ENCODE peak calls at places on chromosome 17, in eight cellular contexts. H is fibroblast of lung, A is PC-9, D is body of pancreas, F is IMR-90, V is aorta, M is heart right ventricle, E is uterus. C is an unnamed sample.
A peak's percentile ranks its signal among the peaks of the same experiment; 100 is the strongest.

GRCh38 chr17:47687748-47688147 is 6.2 kb upstream of the TBKBP1 start:
- DNase-seq in H (no peak), A (no peak), D (no peak), F (peak; percentile 44), V (no peak), M (no peak), E (no peak), C (no peak)

GRCh38 chr17:38341035-38341721 is 2.6 kb downstream of the GPR179 start:
- DNase-seq in H (no peak), A (no peak), D (peak; percentile 62), F (no peak), V (peak; percentile 79), M (peak; percentile 40), E (no peak), C (no peak)

GRCh38 chr17:51397361-51398127 is 137.2 kb downstream of the UTP18 start:
- DNase-seq in H (peak; percentile 52), A (peak; percentile 44), D (no peak), F (peak; percentile 45), V (no peak), M (no peak), E (no peak), C (peak; percentile 35)

GRCh38 chr17:30095507-30096244 is 20.9 kb upstream of the NSRP1 start:
- DNase-seq in H (peak; percentile 80), A (peak; percentile 54), D (no peak), F (peak; percentile 82), V (no peak), M (no peak), E (no peak), C (peak; percentile 77)

GRCh38 chr17:27379863-27380533 is 76.2 kb upstream of the KSR1 start:
- DNase-seq in H (peak; percentile 73), A (no peak), D (peak; percentile 54), F (peak; percentile 43), V (peak; percentile 91), M (peak; percentile 65), E (peak; percentile 70), C (no peak)

GRCh38 chr17:69198238-69198637 is 30.4 kb downstream of the ABCA10 start:
- DNase-seq in H (no peak), A (no peak), D (no peak), F (no peak), V (no peak), M (no peak), E (no peak), C (no peak)

GRCh38 chr17:75720656-75721462 is at the start of gene ITGB4:
- DNase-seq in H (peak; percentile 3), A (peak; percentile 80), D (peak; percentile 84), F (no peak), V (no peak), M (no peak), E (no peak), C (peak; percentile 57)

GRCh38 chr17:30378797-30379302 is at the start of gene CPD:
- DNase-seq in H (peak; percentile 89), A (peak; percentile 81), D (peak; percentile 98), F (peak; percentile 92), V (peak; percentile 99), M (peak; percentile 97), E (peak; percentile 97), C (peak; percentile 76)

GRCh38 chr17:10125761-10126553 is 72.4 kb downstream of the GAS7 start:
- DNase-seq in H (no peak), A (no peak), D (no peak), F (peak; percentile 49), V (no peak), M (no peak), E (peak; percentile 57), C (no peak)

GRCh38 chr17:83189013-83189672 is 109.7 kb downstream of the METRNL start:
- DNase-seq in H (no peak), A (no peak), D (peak; percentile 1), F (no peak), V (peak; percentile 69), M (no peak), E (no peak), C (no peak)

GRCh38 chr17:65902831-65903549 is 288.9 kb downstream of the CEP112 start:
- DNase-seq in H (peak; percentile 13), A (no peak), D (peak; percentile 20), F (no peak), V (no peak), M (no peak), E (no peak), C (no peak)

GRCh38 chr17:9472094-9472493 is 103.5 kb downstream of the STX8 start:
- DNase-seq in H (peak; percentile 91), A (no peak), D (no peak), F (peak; percentile 16), V (no peak), M (no peak), E (no peak), C (no peak)

GRCh38 chr17:64653325-64653984 is 8.7 kb downstream of the SMURF2 start:
- DNase-seq in H (peak; percentile 58), A (no peak), D (no peak), F (peak; percentile 43), V (no peak), M (no peak), E (no peak), C (no peak)

DNA sequence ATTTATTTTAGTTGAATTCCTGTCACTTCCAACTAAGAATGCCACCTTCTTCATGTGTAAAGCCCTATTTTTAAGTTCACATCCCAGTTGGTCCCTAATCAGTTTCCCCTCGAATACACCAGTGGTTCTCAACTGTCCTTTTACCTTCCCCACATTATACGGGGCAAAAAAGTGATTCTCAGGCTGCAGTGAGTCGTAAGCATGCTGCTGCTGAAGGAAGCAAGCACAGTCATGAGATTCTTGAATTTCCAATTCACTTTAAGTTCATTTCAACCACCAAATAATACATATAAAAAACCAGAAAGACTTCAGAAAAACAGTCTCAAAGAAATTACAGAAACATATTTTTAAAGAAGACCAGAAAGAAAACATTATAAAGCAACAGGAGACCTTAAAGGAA is 47.9 kb downstream of the UBE2G1 start:
- DNase-seq in H (no peak), A (peak; percentile 13), D (no peak), F (peak; percentile 51), V (no peak), M (no peak), E (no peak), C (no peak)
- H3K27ac ChIP-seq in H (no peak overlapping the region), A (no peak overlapping the region), D (peak overlapping the region; percentile 36), F (no peak overlapping the region), V (no peak overlapping the region), M (peak overlapping the region; percentile 72), E (peak overlapping the region; percentile 42), C (peak overlapping the region; percentile 84)

GRCh38 chr17:81901167-81902022 is 643 bp upstream of the NPB start:
- DNase-seq in H (no peak), A (no peak), D (no peak), F (no peak), V (no peak), M (no peak), E (no peak), C (no peak)
- H3K27ac ChIP-seq in H (no peak overlapping the region), A (no peak overlapping the region), D (no peak overlapping the region), F (no peak overlapping the region), V (no peak overlapping the region), M (no peak overlapping the region), E (no peak overlapping the region), C (no peak overlapping the region)

GRCh38 chr17:31571124-31571892 is 179.8 kb downstream of the RAB11FIP4 start:
- DNase-seq in H (peak; percentile 100), A (peak; percentile 63), D (peak; percentile 68), F (peak; percentile 98), V (peak; percentile 94), M (peak; percentile 82), E (peak; percentile 94), C (peak; percentile 29)

GRCh38 chr17:31574458-31574857 is 183.0 kb downstream of the RAB11FIP4 start:
- DNase-seq in H (no peak), A (no peak), D (no peak), F (no peak), V (no peak), M (no peak), E (no peak), C (no peak)

GRCh38 chr17:31572341-31572740 is 180.9 kb downstream of the RAB11FIP4 start:
- DNase-seq in H (no peak), A (no peak), D (no peak), F (no peak), V (no peak), M (no peak), E (no peak), C (no peak)

GRCh38 chr17:31573861-31574260 is 182.4 kb downstream of the RAB11FIP4 start:
- DNase-seq in H (no peak), A (peak; percentile 76), D (no peak), F (no peak), V (no peak), M (no peak), E (no peak), C (no peak)

GRCh38 chr17:31573047-31573446 is 181.6 kb downstream of the RAB11FIP4 start:
- DNase-seq in H (no peak), A (no peak), D (no peak), F (no peak), V (no peak), M (no peak), E (no peak), C (no peak)
- H3K27ac ChIP-seq in H (no peak overlapping the region), A (peak overlapping the region; percentile 29), D (peak overlapping the region; percentile 92), F (peak overlapping the region; percentile 9), V (no peak overlapping the region), M (no peak overlapping the region), E (peak overlapping the region; percentile 80), C (no peak overlapping the region)

GRCh38 chr17:36921131-36921851 is 16.0 kb upstream of the LHX1 start:
- DNase-seq in H (peak; percentile 82), A (peak; percentile 99), D (no peak), F (peak; percentile 61), V (no peak), M (no peak), E (no peak), C (peak; percentile 98)

GRCh38 chr17:36919407-36919968 is 17.8 kb upstream of the LHX1 start:
- DNase-seq in H (no peak), A (no peak), D (no peak), F (no peak), V (no peak), M (no peak), E (no peak), C (no peak)

GRCh38 chr17:36920032-36921000 is 17.0 kb upstream of the LHX1 start:
- DNase-seq in H (peak; percentile 83), A (peak; percentile 89), D (no peak), F (peak; percentile 46), V (no peak), M (no peak), E (no peak), C (no peak)

GRCh38 chr17:36922175-36922574 is 15.1 kb upstream of the LHX1 start:
- DNase-seq in H (no peak), A (no peak), D (no peak), F (no peak), V (peak; percentile 2), M (no peak), E (no peak), C (no peak)

DNA sequence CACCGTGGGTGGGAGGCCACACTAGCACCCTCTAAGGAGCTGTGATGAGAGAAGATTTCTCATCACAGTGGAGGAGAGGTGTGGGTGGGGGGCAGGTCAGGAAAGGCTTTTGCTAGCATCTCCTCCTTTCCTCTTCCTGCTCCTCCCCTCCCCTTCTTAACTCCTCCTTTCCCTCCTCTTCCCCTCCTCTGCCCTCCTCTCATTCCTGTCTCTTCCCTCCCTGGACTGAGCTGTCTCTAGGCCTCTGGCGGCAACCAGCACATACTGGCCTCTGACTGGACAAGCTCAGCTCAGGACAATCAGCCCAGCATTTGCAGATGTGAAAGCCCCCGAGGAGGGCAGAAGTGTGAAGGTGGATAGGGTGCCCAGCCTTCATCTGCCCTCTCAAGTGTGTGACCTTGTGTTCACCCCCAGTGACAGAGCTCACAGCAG is 19.0 kb upstream of the LHX1 start:
- DNase-seq in H (peak; percentile 79), A (peak; percentile 53), D (no peak), F (peak; percentile 53), V (no peak), M (no peak), E (no peak), C (no peak)
- H3K27ac ChIP-seq in H (no peak overlapping the region), A (peak overlapping the region; percentile 99), D (no peak overlapping the region), F (no peak overlapping the region), V (no peak overlapping the region), M (no peak overlapping the region), E (no peak overlapping the region), C (no peak overlapping the region)

GRCh38 chr17:17826942-17827785 is 9.6 kb downstream of the SREBF1 start:
- DNase-seq in H (no peak), A (no peak), D (no peak), F (no peak), V (no peak), M (no peak), E (no peak), C (no peak)
- H3K27ac ChIP-seq in H (no peak overlapping the region), A (peak overlapping the region; percentile 95), D (no peak overlapping the region), F (no peak overlapping the region), V (no peak overlapping the region), M (no peak overlapping the region), E (no peak overlapping the region), C (peak overlapping the region; percentile 91)

C was measured in foreskin keratinocyte.